ENCODE peak calls at places on chromosomes 12 and 14, in four cellular contexts. X, P, A and O are unnamed samples.

GRCh38 chr14:95961481-95961880 is 77.7 kb upstream of the C14orf132 start:
- DNase-seq in X (no peak), P (no peak), A (no peak), O (no peak)

GRCh38 chr12:10722502-10722904 is 620 bp downstream of the YBX3 start:
- DNase-seq in X (peak), P (peak), A (no peak), O (peak)

GRCh38 chr14:105765893-105766614 is 239.7 kb downstream of the TMEM121 start:
- DNase-seq in X (no peak), P (peak), A (no peak), O (no peak)

GRCh38 chr12:55816876-55817351 is 610 bp downstream of the SARNP start:
- DNase-seq in X (no peak), P (peak), A (no peak), O (no peak)

GRCh38 chr12:8914716-8915526 is 612 bp downstream of the PHC1 start:
- DNase-seq in X (peak), P (peak), A (peak), O (peak)

GRCh38 chr12:56718167-56718566 is 6.9 kb downstream of the NACA start:
- DNase-seq in X (no peak), P (no peak), A (no peak), O (no peak)

GRCh38 chr14:100902792-100903191 is 730 bp downstream of the RTL1 start:
- DNase-seq in X (peak), P (no peak), A (no peak), O (no peak)

GRCh38 chr12:75389061-75389460 is 1.8 kb upstream of the GLIPR1L2 start:
- DNase-seq in X (no peak), P (no peak), A (no peak), O (no peak)

GRCh38 chr14:61322011-61322798 is 826 bp downstream of the PRKCH start:
- DNase-seq in X (peak), P (no peak), A (peak), O (peak)

GRCh38 chr12:83864064-83864463 is 1048.5 kb downstream of the SLC6A15 start:
- DNase-seq in X (no peak), P (no peak), A (no peak), O (no peak)

GRCh38 chr14:76829650-76830421 is 3.6 kb downstream of the LRRC74A start:
- DNase-seq in X (no peak), P (no peak), A (no peak), O (no peak)

GRCh38 chr12:130579231-130579630 is 136.9 kb downstream of the RIMBP2 start:
- DNase-seq in X (no peak), P (no peak), A (no peak), O (no peak)

GRCh38 chr12:100476013-100476751 is 2.5 kb downstream of the NR1H4 start:
- DNase-seq in X (no peak), P (no peak), A (no peak), O (no peak)
- H3K27ac ChIP-seq in X (no peak), P (no peak), A (no peak), O (no peak)

DNA sequence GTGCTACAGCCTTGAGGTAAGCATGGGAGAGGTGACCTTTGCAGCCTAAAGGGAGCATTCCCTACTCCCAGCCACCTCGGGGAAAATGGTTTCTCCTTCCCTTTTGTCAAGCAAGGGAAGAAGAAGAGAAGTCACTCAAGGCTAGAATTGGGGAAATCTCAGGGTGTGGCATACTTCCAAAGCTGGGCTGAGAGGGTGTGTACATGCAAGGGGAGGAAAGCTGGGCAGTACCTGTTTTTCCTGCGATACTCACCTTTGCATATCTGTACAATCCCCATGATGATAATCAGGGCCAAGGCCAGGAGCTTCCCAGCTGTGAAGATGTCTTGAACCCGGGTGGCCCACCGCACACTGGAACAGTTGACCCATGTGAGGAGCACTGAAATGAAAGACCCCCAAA is 23.8 kb upstream of the CEBPE start:
- DNase-seq in X (no peak), P (no peak), A (no peak), O (no peak)
- H3K27ac ChIP-seq in X (peak), P (peak), A (peak), O (no peak)

GRCh38 chr14:103294091-103294490 is 39.9 kb upstream of the EIF5 start:
- DNase-seq in X (no peak), P (no peak), A (no peak), O (no peak)
- H3K27ac ChIP-seq in X (no peak), P (no peak), A (no peak), O (no peak)

DNA sequence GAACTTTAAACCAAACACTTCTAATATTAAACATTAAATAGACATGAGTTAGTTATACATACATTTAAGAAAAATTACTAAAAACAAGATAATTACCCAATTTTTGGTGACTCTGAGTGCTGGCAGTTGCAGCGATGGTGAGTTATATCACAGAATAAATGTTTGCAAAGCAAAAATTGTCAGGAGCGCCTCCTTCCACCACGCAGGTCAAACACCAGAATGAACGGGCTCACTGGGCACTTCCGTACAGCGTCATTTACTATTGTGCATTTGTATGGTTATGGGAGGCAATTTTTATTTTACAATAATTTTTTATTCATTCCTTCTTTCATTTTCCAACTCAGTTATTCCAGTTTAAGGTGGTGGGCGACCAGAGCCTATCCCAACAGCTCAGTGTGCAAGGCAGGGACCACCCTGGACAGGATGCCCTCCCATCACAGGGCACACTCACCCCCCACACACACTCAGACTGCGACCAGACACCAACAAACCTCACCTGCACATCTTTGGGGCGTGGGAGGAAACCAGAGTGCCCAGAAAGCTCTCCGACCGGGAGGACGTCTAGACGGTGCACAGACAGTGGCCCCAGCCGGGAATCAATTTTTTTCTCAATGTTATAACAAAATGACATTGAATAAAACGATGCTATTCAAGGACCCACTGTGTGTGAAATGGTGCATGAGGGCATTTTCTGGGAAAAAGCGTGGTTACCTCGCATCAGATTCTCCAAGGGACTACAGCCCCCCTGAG is 67.2 kb downstream of the TESC start:
- DNase-seq in X (no peak), P (peak), A (no peak), O (no peak)
- H3K27ac ChIP-seq in X (no peak), P (no peak), A (no peak), O (no peak)

DNA sequence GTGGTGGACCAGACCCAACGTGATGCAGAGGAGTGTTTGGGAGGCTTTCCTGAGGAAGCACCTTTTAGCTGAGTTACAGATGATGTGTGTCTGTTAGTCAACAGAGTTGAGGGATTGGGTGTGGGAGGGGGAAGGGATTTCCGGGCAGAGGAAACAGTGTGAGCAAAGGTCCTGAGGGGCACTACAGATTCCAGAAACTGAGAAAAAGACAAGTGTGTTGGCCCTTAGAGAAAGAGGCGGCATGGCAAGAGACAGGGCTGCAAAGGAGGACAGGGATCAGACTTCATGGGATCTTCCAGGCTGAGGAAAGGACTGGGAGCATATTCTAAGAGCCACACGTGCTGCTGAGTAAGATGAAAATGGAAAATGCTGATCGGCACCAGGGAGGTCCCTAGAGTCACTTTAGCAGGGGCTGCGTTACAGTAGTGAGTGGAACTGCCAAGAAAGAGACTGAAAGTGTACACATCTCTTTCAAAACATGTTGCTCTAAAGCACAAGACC is 9.4 kb upstream of the RPS6KL1 start:
- DNase-seq in X (no peak), P (no peak), A (peak), O (no peak)
- H3K27ac ChIP-seq in X (peak), P (no peak), A (peak), O (no peak)

GRCh38 chr14:21104448-21105060 is 3.7 kb downstream of the TMEM253 start:
- DNase-seq in X (peak), P (peak), A (peak), O (peak)

GRCh38 chr14:21106506-21107359 is 5.9 kb downstream of the TMEM253 start:
- DNase-seq in X (peak), P (peak), A (peak), O (peak)

GRCh38 chr14:21103710-21104447 is 3.0 kb downstream of the TMEM253 start:
- DNase-seq in X (peak), P (peak), A (peak), O (peak)

GRCh38 chr14:21106191-21106505 is 5.3 kb downstream of the TMEM253 start:
- DNase-seq in X (no peak), P (no peak), A (no peak), O (no peak)

GRCh38 chr14:21105095-21105494 is 4.2 kb downstream of the TMEM253 start:
- DNase-seq in X (no peak), P (no peak), A (no peak), O (no peak)
- H3K27ac ChIP-seq in X (peak), P (peak), A (peak), O (no peak)

DNA sequence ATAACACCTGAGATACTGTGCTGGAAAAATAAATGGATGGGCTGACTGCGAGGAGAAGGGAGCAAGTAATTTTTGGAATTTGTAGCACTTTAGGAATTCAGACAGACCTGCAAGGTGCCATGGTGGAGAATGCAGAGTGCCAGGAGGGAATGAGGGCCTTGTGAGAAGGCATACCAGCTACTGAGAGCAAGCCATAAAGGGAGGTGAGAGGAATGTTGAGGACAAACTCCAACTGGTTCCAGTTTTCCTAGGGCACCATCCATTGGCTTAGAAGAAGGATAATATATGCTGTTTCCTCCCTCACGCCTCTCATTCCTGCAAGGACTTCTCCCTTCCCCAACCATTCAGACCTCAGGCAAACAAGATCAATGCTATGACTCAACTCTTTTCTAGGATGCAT is 11.2 kb upstream of the DAAM1 start:
- DNase-seq in X (no peak), P (no peak), A (no peak), O (no peak)
- H3K27ac ChIP-seq in X (no peak), P (no peak), A (no peak), O (no peak)

DNA sequence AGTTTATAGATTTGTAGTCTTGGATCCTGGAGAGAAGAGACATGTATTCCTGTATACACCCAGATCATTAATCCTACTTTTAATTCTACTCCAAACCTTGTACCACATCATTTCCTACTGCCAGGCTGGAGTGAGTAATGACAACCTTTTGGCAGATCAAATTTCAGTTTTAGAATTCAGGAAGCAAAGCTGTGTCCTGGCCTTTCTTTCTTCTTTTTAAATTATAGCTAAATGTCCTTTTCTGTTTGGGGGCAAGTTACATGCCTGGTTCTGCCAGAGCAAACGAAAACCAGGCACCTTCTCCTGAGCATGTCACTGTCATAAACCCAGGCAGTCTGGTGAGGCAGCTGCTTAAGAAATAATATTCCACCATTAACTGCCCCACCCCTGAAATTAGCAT is 33.0 kb downstream of the SAMD4A start:
- DNase-seq in X (no peak), P (no peak), A (no peak), O (no peak)
- H3K27ac ChIP-seq in X (no peak), P (no peak), A (peak), O (no peak)

DNA sequence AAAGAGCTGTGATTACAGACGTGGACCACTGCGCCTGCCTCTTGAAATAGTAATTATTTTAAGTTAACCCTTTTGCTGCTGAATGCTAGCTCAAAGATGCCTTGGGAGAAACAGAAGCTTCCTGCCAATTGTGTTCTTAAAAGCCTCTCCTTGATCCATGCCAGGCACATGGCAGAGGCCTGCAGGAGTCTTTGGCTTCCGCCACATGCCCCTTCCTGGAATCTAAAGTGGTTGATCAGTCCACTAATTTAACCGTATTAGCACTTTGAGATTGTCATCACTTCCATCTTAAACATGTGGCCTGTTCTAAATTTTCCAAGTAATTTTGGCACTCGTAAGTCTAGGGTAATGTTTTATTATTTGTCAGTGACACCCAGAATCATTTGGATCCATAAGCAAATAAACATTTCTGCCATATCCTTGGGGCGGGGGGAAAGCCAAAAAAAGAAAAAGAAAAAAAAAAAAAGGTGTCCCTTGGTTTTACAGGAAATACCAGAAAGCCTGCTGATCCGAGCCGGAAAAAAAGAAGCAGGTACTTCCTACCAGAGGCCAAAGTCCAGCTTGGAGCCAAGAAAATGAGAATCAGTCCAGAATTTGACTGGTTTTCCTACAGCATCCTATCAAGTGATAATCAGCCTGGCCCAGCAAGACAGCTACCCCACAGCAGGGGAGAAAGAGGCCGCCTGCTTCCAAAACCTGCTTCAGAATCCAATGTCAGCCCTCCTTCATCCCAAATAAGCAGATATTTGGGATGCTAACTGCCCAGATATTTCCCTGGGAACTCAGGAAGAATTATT is 104.8 kb downstream of the KCNK10 start:
- DNase-seq in X (no peak), P (no peak), A (no peak), O (no peak)
- H3K27ac ChIP-seq in X (no peak), P (no peak), A (no peak), O (no peak)